ENCODE peak calls at places on chromosomes 5 and 9, in five cellular contexts. K, N, B, V and T are unnamed samples.

GRCh38 chr5:73853091-73853490 is 227.1 kb downstream of the ARHGEF28 start:
- DNase-seq in B (no peak), V (no peak), N (peak), K (no peak), T (no peak)

GRCh38 chr5:57983426-57983825 is 476.5 kb downstream of the PLK2 start:
- DNase-seq in V (no peak), K (no peak), B (no peak), N (no peak), T (no peak)

GRCh38 chr5:151742870-151743294 is 15.5 kb downstream of the ATOX1 start:
- DNase-seq in V (no peak), B (no peak), K (peak), N (peak), T (no peak)

GRCh38 chr9:70746760-70747159 is 332.3 kb upstream of the KLF9 start:
- DNase-seq in B (no peak), N (no peak), V (no peak), K (no peak), T (peak)

GRCh38 chr9:136026266-136026942 is 65.2 kb upstream of the UBAC1 start:
- DNase-seq in V (no peak), K (no peak), N (no peak), B (no peak), T (no peak)

GRCh38 chr5:113205807-113206206 is 229.0 kb downstream of the TSSK1B start:
- DNase-seq in V (no peak), B (no peak), K (no peak), N (no peak), T (no peak)

GRCh38 chr9:98241357-98242104 is 13.9 kb downstream of the TBC1D2 start:
- DNase-seq in N (no peak), B (no peak), V (no peak), K (no peak), T (no peak)

GRCh38 chr9:36729902-36730301 is 157.2 kb downstream of the MELK start:
- DNase-seq in B (no peak), V (no peak), K (no peak), N (peak), T (no peak)

GRCh38 chr9:4105183-4105582 is 194.7 kb downstream of the GLIS3 start:
- DNase-seq in B (no peak), K (no peak), N (no peak), V (no peak), T (no peak)

GRCh38 chr9:104009853-104010252 is 84.3 kb upstream of the SMC2 start:
- DNase-seq in K (no peak), N (peak), B (no peak), V (no peak), T (peak)

GRCh38 chr5:158943569-158943968 is 156.1 kb downstream of the EBF1 start:
- DNase-seq in N (peak), K (no peak), B (no peak), V (no peak), T (no peak)

GRCh38 chr5:17365756-17366155 is 132.3 kb upstream of the TAF11L2 start:
- DNase-seq in N (peak), K (no peak), V (no peak), B (peak), T (no peak)

GRCh38 chr9:80556631-80557030 is 984.9 kb downstream of the TLE4 start:
- DNase-seq in B (no peak), N (peak), K (no peak), V (no peak), T (no peak)

GRCh38 chr5:120644516-120644915 is 180.4 kb downstream of the PRR16 start:
- DNase-seq in K (no peak), V (no peak), N (peak), B (no peak), T (no peak)

GRCh38 chr9:131094622-131095021 is 1.7 kb upstream of the AIF1L start:
- DNase-seq in B (no peak), V (no peak), K (no peak), N (peak), T (no peak)

GRCh38 chr9:132647355-132647754 is 22.4 kb downstream of the DDX31 start:
- DNase-seq in K (no peak), N (peak), V (no peak), B (no peak), T (no peak)

GRCh38 chr5:103258957-103259704 is 568 bp downstream of the MACIR start:
- DNase-seq in N (peak), V (peak), B (peak), K (peak), T (peak)

GRCh38 chr5:134133995-134134541 is 19.6 kb downstream of the TCF7 start:
- DNase-seq in V (peak), N (no peak), B (no peak), K (no peak), T (no peak)

GRCh38 chr9:90914868-90915483 is 113.4 kb downstream of the SYK start:
- DNase-seq in B (peak), N (peak), V (peak), K (peak), T (peak)

GRCh38 chr9:116417464-116417863 is 263.9 kb downstream of the PAPPA start:
- DNase-seq in N (no peak), V (no peak), B (no peak), K (no peak), T (no peak)

GRCh38 chr9:127835930-127836586 is 18.4 kb downstream of the ENG start:
- DNase-seq in V (no peak), K (no peak), B (no peak), N (peak), T (no peak)

GRCh38 chr9:20606637-20607036 is 15.7 kb downstream of the MLLT3 start:
- DNase-seq in K (no peak), B (no peak), N (peak), V (no peak), T (no peak)

GRCh38 chr9:129933709-129934586 is 98.7 kb downstream of the USP20 start:
- DNase-seq in K (no peak), N (no peak), B (no peak), V (no peak), T (no peak)

GRCh38 chr5:126354012-126354856 is 69.0 kb upstream of the GRAMD2B start:
- DNase-seq in K (no peak), B (peak), N (peak), V (no peak), T (no peak)

GRCh38 chr5:178293815-178294214 is 61.2 kb upstream of the PHYKPL start:
- DNase-seq in V (peak), N (no peak), B (no peak), K (no peak), T (no peak)

GRCh38 chr9:125189011-125189360 is 617 bp downstream of the PPP6C start:
- DNase-seq in B (no peak), V (peak), N (peak), K (no peak), T (no peak)

GRCh38 chr5:91118802-91119201 is 264.3 kb downstream of the ARRDC3 start:
- DNase-seq in B (no peak), V (no peak), N (no peak), K (no peak), T (no peak)

GRCh38 chr5:168777651-168778050 is 198.5 kb upstream of the PANK3 start:
- DNase-seq in N (no peak), B (no peak), V (no peak), K (no peak), T (no peak)

GRCh38 chr9:136209232-136209631 is 4.3 kb upstream of the LHX3 start:
- DNase-seq in N (no peak), V (no peak), K (no peak), B (no peak), T (no peak)

GRCh38 chr9:113581865-113582697 is 118.6 kb downstream of the RGS3 start:
- DNase-seq in K (no peak), B (no peak), V (peak), N (peak), T (no peak)

GRCh38 chr9:2824564-2824963 is 19.3 kb downstream of the PUM3 start:
- DNase-seq in V (no peak), N (peak), B (no peak), K (peak), T (no peak)